ENCODE peak calls at places on chromosomes 12 and 14, in six cellular contexts. X is naive thymus-derived CD4-positive, alpha-beta T cell; Q is AG04450; M is tibial artery; R is suprapubic skin; W is HepG2. K is an unnamed sample.

GRCh38 chr12:43113153-43113552 is 438.9 kb downstream of the ADAMTS20 start:
- DNase-seq in X (no peak), Q (no peak), M (no peak), R (no peak), W (no peak), K (no peak)

GRCh38 chr12:132202929-132203721 is 58.9 kb downstream of the NOC4L start:
- DNase-seq in X (no peak), Q (no peak), M (no peak), R (no peak), W (no peak), K (no peak)

GRCh38 chr12:55060470-55060869 is 40.7 kb downstream of the NEUROD4 start:
- DNase-seq in X (no peak), Q (no peak), M (no peak), R (no peak), W (no peak), K (no peak)

GRCh38 chr12:117580718-117581062 is 219.3 kb upstream of the NOS1 start:
- DNase-seq in X (no peak), Q (no peak), M (peak; percentile 79), R (peak; percentile 82), W (no peak), K (no peak)

GRCh38 chr14:30885840-30886740 is 11.7 kb downstream of the COCH start:
- DNase-seq in X (no peak), Q (no peak), M (no peak), R (no peak), W (no peak), K (no peak)

GRCh38 chr12:20212658-20213387 is 155.5 kb upstream of the PDE3A start:
- DNase-seq in X (no peak), Q (peak; percentile 88), M (peak; percentile 95), R (peak; percentile 87), W (no peak), K (peak; percentile 96)

GRCh38 chr12:80233926-80234325 is 134.6 kb downstream of the OTOGL start:
- DNase-seq in X (no peak), Q (no peak), M (no peak), R (no peak), W (no peak), K (no peak)

GRCh38 chr12:97308576-97309198 is 153.9 kb upstream of the RMST start:
- DNase-seq in X (peak; percentile 24), Q (peak; percentile 36), M (no peak), R (no peak), W (peak; percentile 39), K (peak; percentile 9)

GRCh38 chr14:74698471-74698870 is 14.4 kb downstream of the AREL1 start:
- DNase-seq in X (no peak), Q (no peak), M (no peak), R (no peak), W (no peak), K (no peak)
- H3K4me3 ChIP-seq in X (no peak overlapping the region), Q (no peak overlapping the region), M (no peak overlapping the region), R (no peak overlapping the region), W (no peak overlapping the region), K (no peak overlapping the region)

GRCh38 chr12:53696285-53696654 is 20.4 kb upstream of the ATP5MC2 start:
- DNase-seq in X (no peak), Q (peak; percentile 41), M (no peak), R (no peak), W (peak; percentile 82), K (no peak)
- H3K4me3 ChIP-seq in X (no peak overlapping the region), Q (no peak overlapping the region), M (no peak overlapping the region), R (peak overlapping the region; percentile 45), W (no peak overlapping the region), K (no peak overlapping the region)

GRCh38 chr14:98514016-98514415 is 758.0 kb downstream of the BCL11B start:
- DNase-seq in X (no peak), Q (no peak), M (no peak), R (no peak), W (no peak), K (no peak)
- H3K4me3 ChIP-seq in X (no peak overlapping the region), Q (no peak overlapping the region), M (no peak overlapping the region), R (no peak overlapping the region), W (no peak overlapping the region), K (no peak overlapping the region)

GRCh38 chr14:22508662-22509035 is 80.4 kb downstream of the DAD1 start:
- DNase-seq in X (no peak), Q (no peak), M (no peak), R (no peak), W (no peak), K (no peak)

GRCh38 chr14:22509036-22509709 is 79.9 kb downstream of the DAD1 start:
- DNase-seq in X (no peak), Q (no peak), M (no peak), R (no peak), W (no peak), K (no peak)

GRCh38 chr14:22509751-22510300 is 79.2 kb downstream of the DAD1 start:
- DNase-seq in X (peak; percentile 74), Q (no peak), M (no peak), R (no peak), W (no peak), K (no peak)

GRCh38 chr14:22512106-22512814 is 76.8 kb downstream of the DAD1 start:
- DNase-seq in X (peak; percentile 61), Q (no peak), M (no peak), R (no peak), W (no peak), K (no peak)

GRCh38 chr14:22510527-22511110 is 78.4 kb downstream of the DAD1 start:
- DNase-seq in X (no peak), Q (peak; percentile 59), M (no peak), R (no peak), W (no peak), K (peak; percentile 92)
- H3K4me3 ChIP-seq in X (peak overlapping the region; percentile 51), Q (no peak overlapping the region), M (no peak overlapping the region), R (no peak overlapping the region), W (no peak overlapping the region), K (no peak overlapping the region)

GRCh38 chr14:102923201-102923919 is 897 bp downstream of the AMN start:
- DNase-seq in X (no peak), Q (no peak), M (no peak), R (no peak), W (peak; percentile 20), K (no peak)
- H3K4me3 ChIP-seq in X (no peak overlapping the region), Q (peak overlapping the region; percentile 31), M (no peak overlapping the region), R (peak overlapping the region; percentile 31), W (peak overlapping the region; percentile 94), K (no peak overlapping the region)

GRCh38 chr12:58914457-58914856 is 5.8 kb downstream of the LRIG3 start:
- DNase-seq in X (no peak), Q (no peak), M (no peak), R (no peak), W (no peak), K (no peak)

GRCh38 chr12:58916891-58917570 is 3.3 kb downstream of the LRIG3 start:
- DNase-seq in X (no peak), Q (no peak), M (no peak), R (no peak), W (no peak), K (no peak)

GRCh38 chr12:58916153-58916709 is 4.1 kb downstream of the LRIG3 start:
- DNase-seq in X (no peak), Q (no peak), M (no peak), R (no peak), W (no peak), K (no peak)

GRCh38 chr12:58917699-58918334 is 2.5 kb downstream of the LRIG3 start:
- DNase-seq in X (no peak), Q (no peak), M (no peak), R (no peak), W (no peak), K (no peak)

GRCh38 chr12:58915634-58916033 is 4.7 kb downstream of the LRIG3 start:
- DNase-seq in X (no peak), Q (no peak), M (peak; percentile 70), R (peak; percentile 80), W (no peak), K (peak; percentile 52)
- H3K4me3 ChIP-seq in X (no peak overlapping the region), Q (peak overlapping the region; percentile 75), M (peak overlapping the region; percentile 24), R (peak overlapping the region; percentile 71), W (peak overlapping the region; percentile 32), K (peak overlapping the region; percentile 15)

GRCh38 chr12:45338272-45338671 is 122.4 kb downstream of the ANO6 start:
- DNase-seq in X (no peak), Q (no peak), M (no peak), R (no peak), W (no peak), K (no peak)
- H3K4me3 ChIP-seq in X (no peak overlapping the region), Q (no peak overlapping the region), M (no peak overlapping the region), R (no peak overlapping the region), W (no peak overlapping the region), K (no peak overlapping the region)

DNA sequence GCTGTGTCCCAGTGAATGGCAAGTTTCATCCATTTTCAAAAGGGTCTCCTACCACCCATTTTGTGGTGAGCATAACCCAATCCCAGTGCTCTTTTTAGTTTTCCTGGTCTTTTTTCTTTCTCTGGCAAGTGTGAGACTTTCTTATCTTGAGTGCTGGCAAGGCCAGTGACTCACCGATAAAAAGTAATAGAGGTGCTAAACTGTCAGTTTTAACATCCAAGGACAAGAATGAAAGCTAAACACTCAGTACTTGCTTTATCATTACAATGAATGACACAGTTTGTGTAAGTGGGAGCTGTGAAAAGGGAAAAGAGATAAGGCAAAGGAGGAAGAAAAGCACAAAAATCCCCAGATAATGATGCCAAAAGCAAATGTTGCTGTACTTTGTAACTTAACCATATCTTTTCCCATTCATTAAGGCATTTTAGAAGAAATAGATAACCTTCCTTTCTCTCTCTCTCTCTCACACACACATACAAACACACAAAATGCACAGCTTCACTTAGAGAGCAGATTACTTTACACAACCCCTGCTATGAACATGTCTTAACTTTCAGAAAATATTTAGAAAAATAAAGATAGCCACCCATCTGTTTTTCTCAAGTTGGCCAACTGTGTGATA is 4.9 kb upstream of the LRIG3 start:
- DNase-seq in X (no peak), Q (no peak), M (no peak), R (no peak), W (no peak), K (no peak)
- H3K4me3 ChIP-seq in X (no peak overlapping the region), Q (no peak overlapping the region), M (no peak overlapping the region), R (no peak overlapping the region), W (no peak overlapping the region), K (no peak overlapping the region)

GRCh38 chr12:125999643-126000042 is 934.4 kb downstream of the AACS start:
- DNase-seq in X (no peak), Q (no peak), M (no peak), R (no peak), W (no peak), K (no peak)

DNA sequence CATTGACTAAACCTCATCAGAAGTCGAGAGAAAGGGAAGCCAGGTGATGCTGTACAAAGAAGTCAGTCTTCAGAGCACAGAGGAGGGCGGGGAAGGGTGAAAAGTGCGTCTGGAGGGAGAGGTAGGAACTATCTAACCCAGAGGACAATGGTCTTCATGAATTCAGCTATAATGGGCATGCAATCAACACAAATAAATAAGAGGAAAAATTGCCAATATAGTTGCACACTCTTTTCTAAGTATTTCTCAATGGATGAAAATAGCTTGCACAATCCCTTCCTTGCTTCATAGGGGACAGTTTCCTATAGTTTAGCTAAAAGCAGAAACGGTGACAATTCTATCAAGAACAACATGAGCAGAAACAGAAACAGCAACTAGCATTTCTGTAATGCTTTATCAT is 931.2 kb downstream of the AACS start:
- DNase-seq in X (no peak), Q (no peak), M (no peak), R (no peak), W (no peak), K (no peak)
- H3K4me3 ChIP-seq in X (no peak overlapping the region), Q (no peak overlapping the region), M (no peak overlapping the region), R (no peak overlapping the region), W (no peak overlapping the region), K (no peak overlapping the region)